ENCODE peak calls at places on chromosomes 2 and 18, in ten cellular contexts. C is neural progenitor cell, E is right lobe of liver, V is right atrium auricular region, W is fibroblast of the aortic adventitia, J is adrenal gland, Z is AG10803, M is psoas muscle, L is kidney, Q is WERI-Rb-1. D is an unnamed sample.

GRCh38 chr2:218991674-218992168 is 1.5 kb downstream of the CRYBA2 start:
- DNase-seq in C (peak; percentile 67), E (no peak), V (no peak), W (peak; percentile 37), J (peak; percentile 64), Z (peak; percentile 29), M (peak; percentile 18), L (no peak), Q (no peak), D (peak; percentile 70)

GRCh38 chr2:120934891-120935338 is 199.2 kb downstream of the GLI2 start:
- DNase-seq in C (no peak), E (no peak), V (peak; percentile 83), W (peak; percentile 84), J (peak; percentile 88), Z (peak; percentile 89), M (peak; percentile 70), L (no peak), Q (peak; percentile 46), D (no peak)

GRCh38 chr18:58213445-58213844 is 169.4 kb downstream of the NEDD4L start:
- DNase-seq in C (no peak), E (no peak), V (no peak), W (peak; percentile 67), J (no peak), Z (peak; percentile 95), M (no peak), L (no peak), Q (no peak), D (no peak)

GRCh38 chr2:217793566-217794132 is 209.1 kb downstream of the TNS1 start:
- DNase-seq in C (no peak), E (no peak), V (no peak), W (no peak), J (no peak), Z (no peak), M (no peak), L (no peak), Q (no peak), D (peak; percentile 28)

GRCh38 chr18:9095297-9096012 is 7.0 kb upstream of the NDUFV2 start:
- DNase-seq in C (no peak), E (no peak), V (no peak), W (peak; percentile 61), J (no peak), Z (no peak), M (no peak), L (no peak), Q (no peak), D (no peak)

GRCh38 chr2:127508621-127509034 is 17.7 kb downstream of the IWS1 start:
- DNase-seq in C (no peak), E (peak; percentile 66), V (peak; percentile 92), W (peak; percentile 99), J (peak; percentile 96), Z (peak; percentile 100), M (peak; percentile 87), L (no peak), Q (no peak), D (no peak)

GRCh38 chr18:23828426-23828825 is 139.2 kb downstream of the LAMA3 start:
- DNase-seq in C (no peak), E (no peak), V (no peak), W (peak; percentile 54), J (no peak), Z (peak; percentile 58), M (no peak), L (no peak), Q (no peak), D (no peak)

GRCh38 chr2:104404546-104404945 is 449.4 kb upstream of the POU3F3 start:
- DNase-seq in C (no peak), E (no peak), V (no peak), W (no peak), J (no peak), Z (no peak), M (no peak), L (no peak), Q (no peak), D (no peak)

GRCh38 chr18:40016405-40016804 is 1938.6 kb upstream of the PIK3C3 start:
- DNase-seq in C (no peak), E (no peak), V (no peak), W (no peak), J (no peak), Z (no peak), M (no peak), L (no peak), Q (no peak), D (no peak)

GRCh38 chr2:54741250-54741649 is 17.8 kb downstream of the EML6 start:
- DNase-seq in C (no peak), E (no peak), V (no peak), W (peak; percentile 16), J (no peak), Z (peak; percentile 21), M (no peak), L (no peak), Q (no peak), D (no peak)

GRCh38 chr2:67463810-67464209 is 66.7 kb downstream of the ETAA1 start:
- DNase-seq in C (no peak), E (no peak), V (no peak), W (no peak), J (peak; percentile 74), Z (no peak), M (no peak), L (no peak), Q (no peak), D (no peak)

GRCh38 chr2:97727296-97727695 is 13.9 kb downstream of the ZAP70 start:
- DNase-seq in C (no peak), E (peak; percentile 23), V (no peak), W (no peak), J (no peak), Z (no peak), M (no peak), L (peak; percentile 24), Q (no peak), D (no peak)

DNA sequence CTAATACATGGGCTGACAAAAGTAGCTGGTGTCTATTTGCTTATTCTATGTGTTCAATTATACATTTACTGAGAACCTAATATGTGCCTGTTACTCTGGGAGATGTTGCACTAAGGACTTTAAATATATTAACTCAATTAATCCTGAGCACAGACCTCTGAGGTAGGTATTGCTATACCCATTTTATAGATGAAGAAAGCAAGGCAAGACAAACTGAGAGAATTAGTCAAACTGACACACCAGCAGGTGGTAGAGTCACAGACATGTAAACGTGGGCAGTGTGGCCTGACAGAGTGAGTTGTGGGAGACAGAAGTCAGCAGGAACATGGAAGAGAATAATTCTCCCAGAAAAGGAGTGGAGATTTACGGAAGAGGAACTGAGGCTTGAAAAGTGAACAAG is 428.9 kb downstream of the LPIN1 start:
- DNase-seq in C (no peak), E (no peak), V (no peak), W (no peak), J (no peak), Z (no peak), M (no peak), L (no peak), Q (no peak), D (no peak)
- H3K4me3 ChIP-seq in C (no peak overlapping the region), E (no peak overlapping the region), V (no peak overlapping the region), W (no peak overlapping the region), J (no peak overlapping the region), Z (no peak overlapping the region), M (no peak overlapping the region), L (no peak overlapping the region), Q (no peak overlapping the region), D (no peak overlapping the region)

DNA sequence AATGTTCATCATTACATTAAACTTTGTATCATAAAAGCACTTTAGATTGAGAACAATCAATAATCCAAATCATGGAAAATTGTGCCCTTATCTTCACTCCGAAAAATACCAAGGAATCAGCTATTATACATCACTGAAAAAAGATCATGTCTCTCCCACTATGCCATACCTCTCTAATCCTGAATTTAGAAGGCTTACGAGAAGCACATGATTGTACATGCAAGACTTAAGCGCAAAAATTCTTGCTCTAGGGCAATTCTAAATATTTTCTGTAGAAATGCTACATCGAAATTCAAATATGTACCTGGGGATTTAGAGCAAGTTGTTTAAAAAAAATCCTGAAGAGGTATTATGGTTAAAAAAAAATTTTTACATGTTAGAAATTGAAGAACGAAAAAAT is 1.3 kb downstream of the CYTIP start:
- DNase-seq in C (no peak), E (no peak), V (no peak), W (no peak), J (no peak), Z (no peak), M (no peak), L (no peak), Q (no peak), D (no peak)
- H3K4me3 ChIP-seq in C (no peak overlapping the region), E (no peak overlapping the region), V (no peak overlapping the region), W (no peak overlapping the region), J (no peak overlapping the region), Z (no peak overlapping the region), M (peak overlapping the region; percentile 17), L (no peak overlapping the region), Q (no peak overlapping the region), D (no peak overlapping the region)

GRCh38 chr2:46827274-46827930 is 88.2 kb downstream of the MCFD2 start:
- DNase-seq in C (no peak), E (no peak), V (no peak), W (peak; percentile 65), J (peak; percentile 37), Z (peak; percentile 79), M (no peak), L (no peak), Q (no peak), D (peak; percentile 36)

GRCh38 chr2:46829240-46829970 is 86.2 kb downstream of the MCFD2 start:
- DNase-seq in C (no peak), E (no peak), V (no peak), W (no peak), J (peak; percentile 46), Z (no peak), M (no peak), L (no peak), Q (no peak), D (peak; percentile 34)

GRCh38 chr2:46828491-46829239 is 86.9 kb downstream of the MCFD2 start:
- DNase-seq in C (no peak), E (no peak), V (no peak), W (no peak), J (peak; percentile 36), Z (no peak), M (no peak), L (no peak), Q (no peak), D (peak; percentile 31)

GRCh38 chr2:46826898-46827245 is 88.7 kb downstream of the MCFD2 start:
- DNase-seq in C (no peak), E (no peak), V (no peak), W (no peak), J (peak; percentile 15), Z (no peak), M (no peak), L (no peak), Q (no peak), D (peak; percentile 43)

DNA sequence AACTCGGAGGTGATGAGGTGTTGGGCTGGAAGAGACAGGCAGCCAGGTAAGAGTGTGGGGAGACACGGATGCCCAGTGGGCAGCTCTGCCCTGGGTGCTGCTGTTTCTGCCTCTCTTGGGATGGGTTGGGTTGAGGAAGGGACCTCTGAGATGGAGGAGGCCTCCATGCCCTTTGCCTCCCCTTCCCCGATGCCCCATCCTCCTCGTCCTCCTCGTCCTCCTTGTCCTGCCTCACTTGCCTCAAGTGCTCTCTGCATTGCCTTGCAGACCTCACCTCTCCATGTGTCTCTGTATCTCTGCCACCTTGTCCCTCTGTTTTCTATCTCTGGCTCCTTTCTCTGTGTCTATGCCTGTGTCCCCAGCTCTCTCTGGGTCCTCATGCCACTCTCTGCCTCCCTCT is 87.6 kb downstream of the MCFD2 start:
- DNase-seq in C (no peak), E (no peak), V (no peak), W (no peak), J (no peak), Z (no peak), M (no peak), L (no peak), Q (no peak), D (no peak)
- H3K4me3 ChIP-seq in C (no peak overlapping the region), E (no peak overlapping the region), V (no peak overlapping the region), W (no peak overlapping the region), J (no peak overlapping the region), Z (no peak overlapping the region), M (no peak overlapping the region), L (no peak overlapping the region), Q (no peak overlapping the region), D (no peak overlapping the region)

GRCh38 chr18:77422974-77423373 is 173.3 kb downstream of the GALR1 start:
- DNase-seq in C (peak; percentile 20), E (no peak), V (no peak), W (no peak), J (no peak), Z (no peak), M (no peak), L (no peak), Q (no peak), D (no peak)
- H3K4me3 ChIP-seq in C (peak overlapping the region; percentile 73), E (no peak overlapping the region), V (no peak overlapping the region), W (no peak overlapping the region), J (no peak overlapping the region), Z (no peak overlapping the region), M (no peak overlapping the region), L (no peak overlapping the region), Q (no peak overlapping the region), D (peak overlapping the region; percentile 65)

D was measured in endodermal cell.